ENCODE peak calls at places on chromosomes 2 and 18, in seven cellular contexts. A is kidney, W is coronary artery, Q is substantia nigra, C is esophagus squamous epithelium, S is GM23248, V is right lobe of liver. E is an unnamed sample.

GRCh38 chr2:164840458-164840929 is 1.1 kb downstream of the COBLL1 start:
- DNase-seq in A (peak; percentile 91), W (peak; percentile 79), Q (no peak), C (no peak), S (peak; percentile 29), V (peak; percentile 92), E (no peak)

GRCh38 chr2:225020157-225020864 is 22.0 kb downstream of the DOCK10 start:
- DNase-seq in A (no peak), W (no peak), Q (no peak), C (no peak), S (peak; percentile 56), V (no peak), E (no peak)

GRCh38 chr2:136399667-136400316 is 281.8 kb upstream of the CXCR4 start:
- DNase-seq in A (no peak), W (no peak), Q (no peak), C (no peak), S (no peak), V (no peak), E (no peak)

GRCh38 chr2:217978536-217979150 is 24.2 kb downstream of the TNS1 start:
- DNase-seq in A (peak; percentile 83), W (no peak), Q (no peak), C (no peak), S (no peak), V (no peak), E (no peak)

GRCh38 chr2:231680284-231680991 is 27.9 kb upstream of the PTMA start:
- DNase-seq in A (no peak), W (no peak), Q (no peak), C (no peak), S (peak; percentile 50), V (no peak), E (no peak)

GRCh38 chr2:238396663-238397062 is 30.1 kb upstream of the ASB1 start:
- DNase-seq in A (no peak), W (no peak), Q (no peak), C (no peak), S (no peak), V (no peak), E (no peak)

GRCh38 chr2:72841462-72842125 is 15.8 kb upstream of the EXOC6B start:
- DNase-seq in A (no peak), W (no peak), Q (no peak), C (no peak), S (no peak), V (no peak), E (no peak)

GRCh38 chr2:120791961-120792295 is 56.3 kb downstream of the GLI2 start:
- DNase-seq in A (no peak), W (no peak), Q (no peak), C (no peak), S (peak; percentile 43), V (no peak), E (peak; percentile 37)

GRCh38 chr18:57210101-57210661 is 63.3 kb downstream of the BOD1L2 start:
- DNase-seq in A (peak; percentile 81), W (no peak), Q (no peak), C (no peak), S (peak; percentile 92), V (no peak), E (peak; percentile 34)

GRCh38 chr2:88234760-88235159 is 64.6 kb downstream of the THNSL2 start:
- DNase-seq in A (no peak), W (no peak), Q (no peak), C (no peak), S (no peak), V (no peak), E (no peak)

GRCh38 chr18:45165871-45166270 is 449.4 kb upstream of the SLC14A2 start:
- DNase-seq in A (no peak), W (no peak), Q (no peak), C (no peak), S (peak; percentile 32), V (no peak), E (no peak)

GRCh38 chr18:48566588-48566987 is 27.8 kb downstream of the CTIF start:
- DNase-seq in A (no peak), W (no peak), Q (no peak), C (no peak), S (no peak), V (no peak), E (no peak)

GRCh38 chr2:167318581-167318980 is 430.3 kb downstream of the XIRP2 start:
- DNase-seq in A (no peak), W (no peak), Q (no peak), C (no peak), S (no peak), V (no peak), E (no peak)

GRCh38 chr2:188078544-188078943 is 213.1 kb upstream of the GULP1 start:
- DNase-seq in A (no peak), W (no peak), Q (no peak), C (no peak), S (peak; percentile 19), V (no peak), E (no peak)

GRCh38 chr18:21141678-21142422 is 30.2 kb upstream of the ROCK1 start:
- DNase-seq in A (no peak), W (no peak), Q (no peak), C (no peak), S (peak; percentile 27), V (no peak), E (no peak)

GRCh38 chr2:29213871-29214341 is 98.7 kb downstream of the CLIP4 start:
- DNase-seq in A (no peak), W (peak; percentile 28), Q (no peak), C (no peak), S (peak; percentile 27), V (no peak), E (no peak)

GRCh38 chr2:29218071-29218470 is 102.9 kb downstream of the CLIP4 start:
- DNase-seq in A (no peak), W (peak; percentile 54), Q (no peak), C (no peak), S (no peak), V (no peak), E (no peak)

GRCh38 chr2:29215739-29216608 is 100.8 kb downstream of the CLIP4 start:
- DNase-seq in A (no peak), W (peak; percentile 29), Q (no peak), C (no peak), S (no peak), V (no peak), E (no peak)

GRCh38 chr2:29216609-29216909 is 101.3 kb downstream of the CLIP4 start:
- DNase-seq in A (no peak), W (no peak), Q (no peak), C (no peak), S (no peak), V (no peak), E (no peak)

DNA sequence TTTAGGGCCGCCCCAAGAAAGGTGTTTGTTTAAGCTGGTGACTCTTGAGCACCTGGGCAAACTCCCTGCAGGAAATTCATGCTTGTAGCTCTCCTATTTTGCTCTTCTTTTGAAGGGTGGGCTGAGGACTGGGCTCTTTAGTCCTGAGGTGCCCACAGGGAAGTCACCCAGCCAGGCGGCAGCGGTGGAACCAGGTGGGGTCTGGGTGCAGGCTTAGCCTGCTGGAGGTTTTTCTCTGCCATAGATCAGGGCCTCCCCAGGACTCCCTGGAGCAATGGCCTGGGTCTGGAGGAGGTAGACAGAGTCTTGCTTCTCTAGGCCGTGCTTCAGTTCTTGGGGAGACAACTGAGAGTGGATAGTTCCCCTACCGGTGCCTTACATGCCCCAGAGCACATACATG is 99.9 kb downstream of the CLIP4 start:
- DNase-seq in A (no peak), W (peak; percentile 47), Q (no peak), C (no peak), S (no peak), V (no peak), E (no peak)
- H3K27ac ChIP-seq in A (no peak overlapping the region), W (no peak overlapping the region), Q (no peak overlapping the region), C (no peak overlapping the region), S (no peak overlapping the region), V (no peak overlapping the region), E (no peak overlapping the region)

DNA sequence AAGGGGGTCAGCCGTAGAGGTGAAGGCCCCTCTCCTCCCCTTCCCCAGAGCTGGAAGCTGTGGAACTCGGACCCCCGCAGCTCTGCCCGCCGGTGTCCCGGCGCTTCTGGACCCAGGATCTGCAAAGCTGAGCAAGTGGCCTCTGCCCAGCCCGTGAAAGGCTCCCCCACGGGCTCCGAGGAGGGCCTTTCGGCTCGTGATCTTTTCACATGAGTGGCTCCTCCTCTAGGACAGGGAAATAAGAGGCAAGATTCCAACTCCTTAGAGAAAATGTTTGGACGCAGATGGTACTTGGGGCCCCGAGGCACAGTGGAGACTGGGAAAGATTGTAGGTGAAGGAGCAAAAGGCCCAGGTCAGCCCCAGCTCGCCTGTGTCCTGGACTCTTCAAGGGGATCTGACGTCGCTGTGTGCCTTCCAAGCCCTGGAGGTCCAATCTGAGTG is 48.2 kb upstream of the SP3 start:
- DNase-seq in A (peak; percentile 89), W (no peak), Q (no peak), C (no peak), S (peak; percentile 61), V (no peak), E (no peak)
- H3K27ac ChIP-seq in A (peak overlapping the region; percentile 94), W (peak overlapping the region; percentile 90), Q (peak overlapping the region; percentile 77), C (peak overlapping the region; percentile 91), S (peak overlapping the region; percentile 46), V (peak overlapping the region; percentile 72), E (no peak overlapping the region)

GRCh38 chr2:18311413-18311812 is 249.0 kb downstream of the RDH14 start:
- DNase-seq in A (no peak), W (no peak), Q (no peak), C (no peak), S (peak; percentile 82), V (no peak), E (no peak)
- H3K27ac ChIP-seq in A (peak overlapping the region; percentile 33), W (peak overlapping the region; percentile 3), Q (no peak overlapping the region), C (no peak overlapping the region), S (peak overlapping the region; percentile 37), V (no peak overlapping the region), E (peak overlapping the region; percentile 6)

GRCh38 chr2:219618733-219619122 is 8.7 kb upstream of the SLC4A3 start:
- DNase-seq in A (peak; percentile 12), W (no peak), Q (no peak), C (no peak), S (no peak), V (peak; percentile 48), E (no peak)

GRCh38 chr2:219615894-219616293 is 11.5 kb upstream of the SLC4A3 start:
- DNase-seq in A (peak; percentile 49), W (no peak), Q (no peak), C (no peak), S (no peak), V (no peak), E (no peak)

GRCh38 chr2:219614076-219614860 is 13.2 kb upstream of the SLC4A3 start:
- DNase-seq in A (peak; percentile 58), W (no peak), Q (no peak), C (no peak), S (no peak), V (no peak), E (no peak)

GRCh38 chr2:219615036-219615435 is 12.4 kb upstream of the SLC4A3 start:
- DNase-seq in A (peak; percentile 46), W (no peak), Q (no peak), C (no peak), S (no peak), V (no peak), E (no peak)

GRCh38 chr2:219616550-219616949 is 10.9 kb upstream of the SLC4A3 start:
- DNase-seq in A (peak; percentile 26), W (no peak), Q (no peak), C (no peak), S (no peak), V (peak; percentile 57), E (no peak)
- H3K27ac ChIP-seq in A (no peak overlapping the region), W (no peak overlapping the region), Q (no peak overlapping the region), C (no peak overlapping the region), S (no peak overlapping the region), V (no peak overlapping the region), E (no peak overlapping the region)

GRCh38 chr2:69304685-69305084 is 82.3 kb downstream of the GFPT1 start:
- DNase-seq in A (no peak), W (no peak), Q (no peak), C (no peak), S (no peak), V (no peak), E (no peak)
- H3K27ac ChIP-seq in A (no peak overlapping the region), W (no peak overlapping the region), Q (no peak overlapping the region), C (no peak overlapping the region), S (no peak overlapping the region), V (no peak overlapping the region), E (no peak overlapping the region)